ENCODE peak calls at places on chromosomes 7 and 10, in five cellular contexts. Q is MM.1S, X is hepatocyte, Z is HCT116, T is K562. I is an unnamed sample.

GRCh38 chr10:128629111-128630096 is 503.2 kb upstream of the MKI67 start:
- DNase-seq in Z (peak; percentile 98), X (peak; percentile 76), T (peak; percentile 59), Q (no peak), I (no peak)

GRCh38 chr7:27175626-27176342 is 1.7 kb upstream of the HOXA10 start:
- DNase-seq in X (no peak), Z (no peak), T (no peak), Q (no peak), I (no peak)

GRCh38 chr7:151899513-151900360 is 22.8 kb upstream of the PRKAG2 start:
- DNase-seq in X (peak; percentile 51), Z (no peak), Q (no peak), T (no peak), I (no peak)

GRCh38 chr10:128186959-128187787 is 61.0 kb upstream of the MKI67 start:
- DNase-seq in X (no peak), Z (no peak), Q (peak; percentile 64), T (no peak), I (no peak)

GRCh38 chr7:28362812-28363211 is 49.5 kb upstream of the CREB5 start:
- DNase-seq in Q (no peak), X (no peak), T (no peak), Z (no peak), I (no peak)

GRCh38 chr10:132036887-132037675 is 28.7 kb upstream of the JAKMIP3 start:
- DNase-seq in Q (no peak), X (no peak), T (no peak), Z (no peak), I (no peak)

GRCh38 chr10:64170791-64171190 is 649.6 kb downstream of the REEP3 start:
- DNase-seq in Q (no peak), T (no peak), X (no peak), Z (no peak), I (no peak)

GRCh38 chr10:34010891-34011290 is 676.4 kb upstream of the NRP1 start:
- DNase-seq in T (no peak), X (no peak), Q (no peak), Z (no peak), I (no peak)

GRCh38 chr7:105055084-105055483 is 41.1 kb downstream of the KMT2E start:
- DNase-seq in T (no peak), Z (no peak), Q (no peak), X (no peak), I (no peak)

GRCh38 chr7:105060394-105060793 is 46.4 kb downstream of the KMT2E start:
- DNase-seq in X (no peak), T (no peak), Z (no peak), Q (no peak), I (no peak)

GRCh38 chr7:105057472-105057871 is 43.5 kb downstream of the KMT2E start:
- DNase-seq in Q (no peak), X (no peak), Z (no peak), T (no peak), I (no peak)

GRCh38 chr7:105050493-105050892 is 36.5 kb downstream of the KMT2E start:
- DNase-seq in Q (no peak), T (no peak), X (no peak), Z (no peak), I (no peak)

GRCh38 chr7:105055621-105056020 is 41.6 kb downstream of the KMT2E start:
- DNase-seq in Q (no peak), Z (no peak), T (no peak), X (no peak), I (no peak)
- H3K4me3 ChIP-seq in Q (no peak overlapping the region), Z (no peak overlapping the region), T (no peak overlapping the region), X (no peak overlapping the region), I (no peak overlapping the region)

GRCh38 chr10:59904431-59905065 is 1.8 kb downstream of the CCDC6 start:
- DNase-seq in Q (no peak), Z (no peak), X (no peak), T (no peak), I (peak; percentile 13)

GRCh38 chr10:59905066-59905734 is 1.2 kb downstream of the CCDC6 start:
- DNase-seq in T (no peak), Z (no peak), Q (no peak), X (peak; percentile 60), I (peak; percentile 52)

GRCh38 chr10:59901481-59901880 is 4.9 kb downstream of the CCDC6 start:
- DNase-seq in Z (no peak), T (no peak), Q (no peak), X (no peak), I (no peak)

GRCh38 chr10:59905735-59906416 is 480 bp downstream of the CCDC6 start:
- DNase-seq in Q (no peak), Z (no peak), T (peak; percentile 52), X (peak; percentile 24), I (peak; percentile 26)

DNA sequence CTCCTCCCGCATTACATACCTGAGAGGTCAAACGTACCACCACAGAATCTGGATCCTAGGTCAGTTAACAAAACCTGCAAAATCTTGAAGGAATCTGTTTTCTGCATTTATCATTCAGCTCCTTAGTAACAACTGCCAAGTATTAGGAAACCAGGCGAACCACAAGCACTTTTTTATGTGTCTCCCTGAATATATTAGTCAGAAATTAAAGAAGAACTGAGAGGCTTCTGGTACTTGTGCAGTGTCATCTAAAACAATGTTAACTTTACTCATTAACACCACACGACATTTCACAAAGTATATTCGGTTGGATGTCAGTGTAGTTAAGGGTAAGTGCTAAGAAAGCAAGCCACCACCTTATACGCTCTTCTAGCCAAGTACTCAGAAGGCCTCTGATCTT is 2.5 kb downstream of the CCDC6 start:
- DNase-seq in T (no peak), X (no peak), Z (no peak), Q (no peak), I (no peak)
- H4K20me1 ChIP-seq in T (peaks cover 8% of the 10 kb centered on the region), X (peaks cover 37% of the 10 kb centered on the region), Z (peaks cover 5% of the 10 kb centered on the region), Q (no peaks in the 10 kb centered on the region), I (peaks cover 30% of the 10 kb centered on the region)

GRCh38 chr7:130957140-130957513 is 223.1 kb upstream of the KLF14 start:
- DNase-seq in Z (no peak), T (no peak), Q (no peak), X (no peak), I (peak; percentile 33)

GRCh38 chr7:130956417-130957139 is 222.6 kb upstream of the KLF14 start:
- DNase-seq in Q (no peak), X (no peak), Z (no peak), T (no peak), I (peak; percentile 19)

GRCh38 chr7:130955560-130955919 is 221.5 kb upstream of the KLF14 start:
- DNase-seq in T (no peak), X (no peak), Q (no peak), Z (no peak), I (no peak)

GRCh38 chr7:130953193-130953592 is 219.2 kb upstream of the KLF14 start:
- DNase-seq in Z (no peak), Q (no peak), T (no peak), X (no peak), I (no peak)

DNA sequence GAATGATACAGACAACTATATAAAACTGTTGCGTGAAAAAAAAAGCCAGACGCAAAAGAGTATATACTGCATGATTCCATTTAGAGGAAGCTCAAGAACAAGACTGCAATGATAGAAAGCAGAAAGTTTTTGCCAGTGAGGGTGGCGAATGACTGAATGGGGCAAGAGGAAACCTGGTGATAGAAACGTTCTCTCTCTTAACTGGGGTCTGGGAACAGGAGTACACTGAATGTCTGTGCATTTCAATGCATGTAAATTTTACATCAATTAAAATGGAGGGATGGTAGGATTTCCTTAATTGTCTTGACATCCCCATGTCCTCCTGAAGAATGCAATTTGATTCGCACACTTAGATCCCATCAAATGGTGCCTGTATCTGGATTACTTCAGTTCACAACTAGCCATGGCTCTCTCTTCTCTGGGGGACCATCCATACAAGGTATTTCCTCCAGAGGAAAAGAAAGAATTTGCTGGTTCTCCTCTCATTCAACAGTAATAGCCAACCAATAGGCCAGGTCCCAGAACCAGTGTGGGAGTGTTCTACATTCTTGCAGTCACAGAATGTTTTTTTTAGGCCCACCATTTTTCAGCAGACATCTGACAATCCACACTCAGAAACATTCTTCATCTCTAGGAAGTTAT is 221.0 kb upstream of the KLF14 start:
- DNase-seq in X (no peak), Z (no peak), T (no peak), Q (no peak), I (no peak)
- H3K4me3 ChIP-seq in X (no peak overlapping the region), Z (no peak overlapping the region), T (no peak overlapping the region), Q (no peak overlapping the region), I (no peak overlapping the region)

GRCh38 chr7:5350600-5351385 is 68.0 kb downstream of the SLC29A4 start:
- DNase-seq in X (no peak), Z (no peak), T (no peak), Q (no peak), I (no peak)

GRCh38 chr7:5349437-5350173 is 66.9 kb downstream of the SLC29A4 start:
- DNase-seq in X (no peak), Z (no peak), Q (no peak), T (no peak), I (no peak)

GRCh38 chr7:5348134-5349004 is 65.6 kb downstream of the SLC29A4 start:
- DNase-seq in Q (no peak), X (no peak), Z (no peak), T (no peak), I (no peak)

GRCh38 chr7:5350174-5350463 is 67.4 kb downstream of the SLC29A4 start:
- DNase-seq in Z (no peak), X (no peak), Q (no peak), T (no peak), I (no peak)

DNA sequence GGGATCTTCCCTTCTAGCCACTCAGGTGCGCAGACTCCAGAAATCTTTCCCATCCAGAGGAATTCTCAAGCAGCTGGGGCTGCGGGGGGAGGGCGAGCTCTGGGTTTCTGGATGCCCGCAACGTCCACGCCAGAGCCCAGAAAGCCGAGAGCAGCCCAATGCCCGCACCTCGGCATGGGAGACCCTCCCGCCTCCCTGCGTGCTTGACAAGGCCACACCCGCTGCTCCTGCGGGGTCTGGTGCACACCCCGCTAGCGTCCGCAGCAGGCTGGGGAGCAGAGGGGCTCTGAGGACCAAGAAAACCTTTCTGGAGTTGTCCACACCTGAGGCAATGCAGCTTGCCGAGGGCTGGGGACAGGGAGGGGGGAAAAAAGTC is 66.2 kb downstream of the SLC29A4 start:
- DNase-seq in X (no peak), Q (no peak), T (no peak), Z (no peak), I (no peak)
- H4K20me1 ChIP-seq in X (peaks cover 58% of the 10 kb centered on the region), Q (no peaks in the 10 kb centered on the region), T (peaks cover 4% of the 10 kb centered on the region), Z (no peaks in the 10 kb centered on the region), I (no peaks in the 10 kb centered on the region)

GRCh38 chr7:3011211-3011852 is 32.3 kb downstream of the CARD11 start:
- DNase-seq in Q (no peak), Z (no peak), T (no peak), X (no peak), I (no peak)
- H3K4me3 ChIP-seq in Q (no peak overlapping the region), Z (no peak overlapping the region), T (no peak overlapping the region), X (no peak overlapping the region), I (no peak overlapping the region)

DNA sequence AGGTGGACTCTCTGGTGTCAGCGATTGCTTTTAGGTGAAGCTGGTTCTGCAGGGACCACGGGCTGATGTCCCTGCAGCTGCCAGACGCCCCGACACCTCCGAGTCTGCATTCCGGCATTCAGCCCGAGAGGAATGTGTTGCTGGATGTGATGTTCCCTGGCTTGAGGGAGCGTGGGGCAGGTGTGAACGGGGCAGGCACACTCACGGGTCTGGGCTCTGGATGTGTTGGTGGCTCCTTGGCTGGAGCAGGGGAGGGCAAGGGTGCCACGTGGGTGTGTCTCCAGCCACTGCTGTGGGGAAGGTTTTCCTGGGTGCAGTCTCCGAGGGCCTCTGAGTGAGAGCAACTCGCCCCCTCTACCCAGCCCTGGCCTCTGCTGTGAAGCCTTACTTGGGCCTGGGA is 140.5 kb downstream of the CAMK1D start:
- DNase-seq in T (no peak), Z (no peak), Q (no peak), X (no peak), I (no peak)
- H4K20me1 ChIP-seq in T (peaks cover 4% of the 10 kb centered on the region), Z (no peaks in the 10 kb centered on the region), Q (no peaks in the 10 kb centered on the region), X (no peaks in the 10 kb centered on the region), I (no peaks in the 10 kb centered on the region)